ENCODE peak calls at places on chromosomes 5 and 9, in seven cellular contexts. One of them, this sample, is unnamed.

GRCh38 chr5:65209341-65209740 is 272.4 kb downstream of the ADAMTS6 start:
- DNase-seq in lower lobe of right lung: no peak
- DNase-seq in mammary epithelial cell: peak; percentile 90
- DNase-seq in prostate gland: no peak
- DNase-seq in breast epithelium: no peak
- DNase-seq in left ventricle myocardium inferior: no peak
- DNase-seq in trophoblast cell: no peak
- DNase-seq in this sample: no peak

GRCh38 chr5:92552206-92553160 is 1028.5 kb downstream of the NR2F1-AS1 start:
- DNase-seq in breast epithelium: no peak
- DNase-seq in prostate gland: no peak
- DNase-seq in trophoblast cell: peak; percentile 3
- DNase-seq in mammary epithelial cell: peak; percentile 93
- DNase-seq in lower lobe of right lung: no peak
- DNase-seq in left ventricle myocardium inferior: no peak
- DNase-seq in this sample: no peak

GRCh38 chr5:148733601-148734438 is 79.5 kb upstream of the HTR4 start:
- DNase-seq in breast epithelium: peak; percentile 71
- DNase-seq in lower lobe of right lung: peak; percentile 67
- DNase-seq in prostate gland: peak; percentile 87
- DNase-seq in trophoblast cell: peak; percentile 92
- DNase-seq in mammary epithelial cell: peak; percentile 65
- DNase-seq in left ventricle myocardium inferior: peak; percentile 52
- DNase-seq in this sample: no peak

GRCh38 chr9:21833090-21833801 is 30.8 kb downstream of the MTAP start:
- DNase-seq in left ventricle myocardium inferior: no peak
- DNase-seq in lower lobe of right lung: no peak
- DNase-seq in breast epithelium: no peak
- DNase-seq in trophoblast cell: peak; percentile 22
- DNase-seq in prostate gland: no peak
- DNase-seq in mammary epithelial cell: peak; percentile 97
- DNase-seq in this sample: no peak

GRCh38 chr5:65867509-65868195 is 58.7 kb upstream of the ERBIN start:
- DNase-seq in mammary epithelial cell: no peak
- DNase-seq in trophoblast cell: peak; percentile 50
- DNase-seq in breast epithelium: no peak
- DNase-seq in prostate gland: no peak
- DNase-seq in lower lobe of right lung: no peak
- DNase-seq in left ventricle myocardium inferior: no peak
- DNase-seq in this sample: peak; percentile 42

GRCh38 chr5:155148694-155149093 is 135.1 kb downstream of the KIF4B start:
- DNase-seq in mammary epithelial cell: no peak
- DNase-seq in breast epithelium: no peak
- DNase-seq in lower lobe of right lung: no peak
- DNase-seq in prostate gland: no peak
- DNase-seq in trophoblast cell: no peak
- DNase-seq in left ventricle myocardium inferior: no peak
- DNase-seq in this sample: no peak

GRCh38 chr9:133990366-133991210 is 1.5 kb downstream of the VAV2 start:
- DNase-seq in breast epithelium: no peak
- DNase-seq in left ventricle myocardium inferior: no peak
- DNase-seq in trophoblast cell: peak; percentile 67
- DNase-seq in lower lobe of right lung: peak; percentile 55
- DNase-seq in mammary epithelial cell: peak; percentile 68
- DNase-seq in prostate gland: no peak
- DNase-seq in this sample: no peak

GRCh38 chr5:179679014-179679674 is 1.7 kb downstream of the CBY3 start:
- DNase-seq in prostate gland: peak; percentile 58
- DNase-seq in trophoblast cell: peak; percentile 73
- DNase-seq in left ventricle myocardium inferior: peak; percentile 73
- DNase-seq in lower lobe of right lung: peak; percentile 89
- DNase-seq in breast epithelium: peak; percentile 77
- DNase-seq in mammary epithelial cell: peak; percentile 37
- DNase-seq in this sample: peak; percentile 95

GRCh38 chr5:95959964-95960801 is 1.5 kb downstream of the ELL2 start:
- DNase-seq in prostate gland: no peak
- DNase-seq in mammary epithelial cell: peak; percentile 19
- DNase-seq in breast epithelium: no peak
- DNase-seq in trophoblast cell: no peak
- DNase-seq in lower lobe of right lung: no peak
- DNase-seq in left ventricle myocardium inferior: no peak
- DNase-seq in this sample: no peak

DNA sequence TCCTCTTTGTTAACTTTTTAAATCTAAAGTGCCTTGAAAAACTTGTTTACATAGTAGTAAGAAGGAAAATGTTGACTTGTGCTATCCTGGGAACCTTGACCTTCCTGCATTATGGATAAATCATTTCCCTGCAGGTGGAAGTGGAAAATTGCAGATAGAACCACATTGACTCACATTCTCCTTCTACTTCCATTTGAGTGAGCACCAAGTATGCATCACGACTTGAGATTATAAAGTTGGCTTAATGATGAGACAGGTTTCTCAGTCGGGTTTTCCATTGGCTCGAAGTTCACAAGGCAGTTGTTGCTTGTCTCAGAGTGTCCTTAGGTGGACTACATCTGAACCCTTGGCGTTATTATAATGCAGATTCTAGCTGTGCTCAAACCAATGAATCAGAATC is 39.9 kb downstream of the DOCK8 start:
- DNase-seq in trophoblast cell: no peak
- DNase-seq in left ventricle myocardium inferior: no peak
- DNase-seq in prostate gland: no peak
- DNase-seq in mammary epithelial cell: no peak
- DNase-seq in lower lobe of right lung: no peak
- DNase-seq in breast epithelium: no peak
- DNase-seq in this sample: no peak
- H3K4me1 ChIP-seq in trophoblast cell: no peaks in the 10 kb centered on the region
- H3K4me1 ChIP-seq in left ventricle myocardium inferior: no peaks in the 10 kb centered on the region
- H3K4me1 ChIP-seq in prostate gland: no peaks in the 10 kb centered on the region
- H3K4me1 ChIP-seq in mammary epithelial cell: peaks cover 4% of the 10 kb centered on the region
- H3K4me1 ChIP-seq in lower lobe of right lung: peaks cover 10% of the 10 kb centered on the region
- H3K4me1 ChIP-seq in breast epithelium: no peaks in the 10 kb centered on the region
- H3K4me1 ChIP-seq in this sample: peaks cover 29% of the 10 kb centered on the region

GRCh38 chr9:14029811-14030210 is 284.1 kb downstream of the NFIB start:
- DNase-seq in prostate gland: no peak
- DNase-seq in mammary epithelial cell: no peak
- DNase-seq in breast epithelium: no peak
- DNase-seq in lower lobe of right lung: no peak
- DNase-seq in left ventricle myocardium inferior: no peak
- DNase-seq in trophoblast cell: no peak
- DNase-seq in this sample: no peak
- H3K4me3 ChIP-seq in prostate gland: no peak overlapping the region
- H3K4me3 ChIP-seq in mammary epithelial cell: no peak overlapping the region
- H3K4me3 ChIP-seq in breast epithelium: no peak overlapping the region
- H3K4me3 ChIP-seq in lower lobe of right lung: peak overlapping the region; percentile 17
- H3K4me3 ChIP-seq in left ventricle myocardium inferior: peak overlapping the region; percentile 58
- H3K4me3 ChIP-seq in trophoblast cell: no peak overlapping the region
- H3K4me3 ChIP-seq in this sample: peak overlapping the region; percentile 44

GRCh38 chr5:173973614-173973969 is 15.4 kb upstream of the C5orf47 start:
- DNase-seq in breast epithelium: no peak
- DNase-seq in left ventricle myocardium inferior: no peak
- DNase-seq in prostate gland: peak; percentile 21
- DNase-seq in lower lobe of right lung: peak; percentile 64
- DNase-seq in mammary epithelial cell: peak; percentile 24
- DNase-seq in trophoblast cell: peak; percentile 10
- DNase-seq in this sample: no peak
- H3K4me1 ChIP-seq in breast epithelium: no peaks in the 10 kb centered on the region
- H3K4me1 ChIP-seq in left ventricle myocardium inferior: peaks cover 34% of the 10 kb centered on the region
- H3K4me1 ChIP-seq in prostate gland: no peaks in the 10 kb centered on the region
- H3K4me1 ChIP-seq in lower lobe of right lung: peaks cover 12% of the 10 kb centered on the region
- H3K4me1 ChIP-seq in mammary epithelial cell: peaks cover 7% of the 10 kb centered on the region
- H3K4me1 ChIP-seq in trophoblast cell: peaks cover 16% of the 10 kb centered on the region
- H3K4me1 ChIP-seq in this sample: peaks cover 18% of the 10 kb centered on the region

DNA sequence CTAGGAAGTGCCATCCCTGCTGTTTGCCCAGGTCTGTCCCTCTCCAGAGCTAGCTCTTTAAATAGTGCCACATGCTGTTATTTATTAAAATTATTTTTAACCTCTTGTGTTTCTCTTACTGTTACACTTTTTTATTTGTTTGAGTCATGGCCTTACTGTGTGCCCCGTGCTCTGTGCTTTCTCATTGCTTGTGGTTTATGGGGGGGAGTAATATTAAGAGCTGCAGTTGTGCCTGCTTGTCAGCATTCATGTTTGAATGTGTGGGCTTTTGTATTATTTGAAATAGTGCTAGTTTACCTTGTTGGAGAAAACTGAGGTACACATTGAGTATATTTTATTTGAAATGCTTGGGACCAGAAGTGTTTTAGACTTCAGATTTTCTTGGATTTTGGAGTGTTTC is 65.5 kb downstream of the ICE1 start:
- DNase-seq in left ventricle myocardium inferior: no peak
- DNase-seq in mammary epithelial cell: peak; percentile 3
- DNase-seq in trophoblast cell: no peak
- DNase-seq in prostate gland: no peak
- DNase-seq in breast epithelium: no peak
- DNase-seq in lower lobe of right lung: no peak
- DNase-seq in this sample: no peak
- H3K4me3 ChIP-seq in left ventricle myocardium inferior: no peak overlapping the region
- H3K4me3 ChIP-seq in mammary epithelial cell: no peak overlapping the region
- H3K4me3 ChIP-seq in trophoblast cell: no peak overlapping the region
- H3K4me3 ChIP-seq in prostate gland: no peak overlapping the region
- H3K4me3 ChIP-seq in breast epithelium: no peak overlapping the region
- H3K4me3 ChIP-seq in lower lobe of right lung: no peak overlapping the region
- H3K4me3 ChIP-seq in this sample: no peak overlapping the region

GRCh38 chr5:153626836-153627235 is 136.4 kb downstream of the GRIA1 start:
- DNase-seq in breast epithelium: no peak
- DNase-seq in lower lobe of right lung: no peak
- DNase-seq in mammary epithelial cell: no peak
- DNase-seq in left ventricle myocardium inferior: no peak
- DNase-seq in prostate gland: no peak
- DNase-seq in trophoblast cell: no peak
- DNase-seq in this sample: no peak

GRCh38 chr5:153623117-153623516 is 132.6 kb downstream of the GRIA1 start:
- DNase-seq in trophoblast cell: no peak
- DNase-seq in breast epithelium: no peak
- DNase-seq in lower lobe of right lung: no peak
- DNase-seq in prostate gland: no peak
- DNase-seq in mammary epithelial cell: no peak
- DNase-seq in left ventricle myocardium inferior: no peak
- DNase-seq in this sample: no peak

GRCh38 chr5:153619706-153620105 is 129.2 kb downstream of the GRIA1 start:
- DNase-seq in trophoblast cell: no peak
- DNase-seq in left ventricle myocardium inferior: no peak
- DNase-seq in prostate gland: no peak
- DNase-seq in mammary epithelial cell: peak; percentile 64
- DNase-seq in breast epithelium: no peak
- DNase-seq in lower lobe of right lung: no peak
- DNase-seq in this sample: no peak

GRCh38 chr5:153625826-153626354 is 135.4 kb downstream of the GRIA1 start:
- DNase-seq in trophoblast cell: no peak
- DNase-seq in lower lobe of right lung: no peak
- DNase-seq in mammary epithelial cell: no peak
- DNase-seq in left ventricle myocardium inferior: no peak
- DNase-seq in prostate gland: no peak
- DNase-seq in breast epithelium: no peak
- DNase-seq in this sample: no peak

GRCh38 chr5:153623906-153624765 is 133.7 kb downstream of the GRIA1 start:
- DNase-seq in mammary epithelial cell: peak; percentile 35
- DNase-seq in trophoblast cell: no peak
- DNase-seq in prostate gland: no peak
- DNase-seq in lower lobe of right lung: no peak
- DNase-seq in breast epithelium: no peak
- DNase-seq in left ventricle myocardium inferior: no peak
- DNase-seq in this sample: no peak
- H3K4me1 ChIP-seq in mammary epithelial cell: peaks cover 29% of the 10 kb centered on the region
- H3K4me1 ChIP-seq in trophoblast cell: peaks cover 2% of the 10 kb centered on the region
- H3K4me1 ChIP-seq in prostate gland: no peaks in the 10 kb centered on the region
- H3K4me1 ChIP-seq in lower lobe of right lung: peaks cover 16% of the 10 kb centered on the region
- H3K4me1 ChIP-seq in breast epithelium: no peaks in the 10 kb centered on the region
- H3K4me1 ChIP-seq in left ventricle myocardium inferior: peaks cover 37% of the 10 kb centered on the region
- H3K4me1 ChIP-seq in this sample: peaks cover 3% of the 10 kb centered on the region

GRCh38 chr5:102778478-102778877 is 23.4 kb downstream of the PAM start:
- DNase-seq in prostate gland: no peak
- DNase-seq in breast epithelium: no peak
- DNase-seq in lower lobe of right lung: no peak
- DNase-seq in left ventricle myocardium inferior: no peak
- DNase-seq in mammary epithelial cell: peak; percentile 78
- DNase-seq in trophoblast cell: no peak
- DNase-seq in this sample: no peak
- H3K4me3 ChIP-seq in prostate gland: no peak overlapping the region
- H3K4me3 ChIP-seq in breast epithelium: no peak overlapping the region
- H3K4me3 ChIP-seq in lower lobe of right lung: no peak overlapping the region
- H3K4me3 ChIP-seq in left ventricle myocardium inferior: no peak overlapping the region
- H3K4me3 ChIP-seq in mammary epithelial cell: no peak overlapping the region
- H3K4me3 ChIP-seq in trophoblast cell: no peak overlapping the region
- H3K4me3 ChIP-seq in this sample: no peak overlapping the region